ENCODE peak calls at places on chromosomes 2 and 18, in six cellular contexts. S, W, N, K, C and Z are unnamed samples.

GRCh38 chr2:145927398-145927951 is 1407.6 kb upstream of the ZEB2 start:
- DNase-seq in C (peak), N (no peak), S (no peak), W (peak), K (no peak), Z (no peak)

GRCh38 chr2:128512664-128513415 is 194.2 kb upstream of the HS6ST1 start:
- DNase-seq in N (no peak), C (peak), W (no peak), K (no peak), S (no peak), Z (no peak)

GRCh38 chr2:134138115-134138514 is 115.8 kb upstream of the MGAT5 start:
- DNase-seq in N (no peak), C (no peak), S (no peak), W (no peak), K (no peak), Z (no peak)

GRCh38 chr2:220143336-220143735 is 515.9 kb downstream of the SLC4A3 start:
- DNase-seq in W (peak), N (no peak), C (peak), K (no peak), S (peak), Z (peak)

GRCh38 chr18:70600225-70600925 is 311.5 kb downstream of the SOCS6 start:
- DNase-seq in C (no peak), S (no peak), W (no peak), N (no peak), K (no peak), Z (no peak)

GRCh38 chr2:24994325-24994724 is 22.6 kb upstream of the DNAJC27 start:
- DNase-seq in C (no peak), K (no peak), W (no peak), S (no peak), N (no peak), Z (no peak)

GRCh38 chr2:145228506-145228905 is 708.6 kb upstream of the ZEB2 start:
- DNase-seq in K (no peak), W (peak), S (no peak), N (no peak), C (no peak), Z (no peak)

GRCh38 chr2:165791811-165792454 is 2.1 kb downstream of the GALNT3 start:
- DNase-seq in W (peak), S (no peak), C (no peak), N (no peak), K (no peak), Z (no peak)

GRCh38 chr2:124961132-124961531 is 936.0 kb downstream of the CNTNAP5 start:
- DNase-seq in C (no peak), S (no peak), K (no peak), W (no peak), N (no peak), Z (no peak)

GRCh38 chr18:43574974-43575373 is 297.7 kb upstream of the SYT4 start:
- DNase-seq in N (no peak), C (no peak), S (no peak), K (no peak), W (no peak), Z (no peak)

GRCh38 chr18:43571078-43571689 is 293.9 kb upstream of the SYT4 start:
- DNase-seq in K (peak), S (peak), N (no peak), W (peak), C (peak), Z (peak)

GRCh38 chr18:43572165-43572564 is 294.9 kb upstream of the SYT4 start:
- DNase-seq in C (no peak), S (no peak), N (no peak), K (no peak), W (no peak), Z (no peak)

GRCh38 chr18:43570593-43570992 is 293.3 kb upstream of the SYT4 start:
- DNase-seq in C (no peak), K (no peak), N (no peak), S (no peak), W (no peak), Z (no peak)
- TF ChIP-seq CTCF in C (no peak), K (no peak), N (no peak), S (no peak), W (no peak), Z (no peak)

GRCh38 chr2:201234167-201235139 is 25.9 kb upstream of the CASP8 start:
- DNase-seq in N (no peak), W (peak), K (no peak), C (no peak), S (peak), Z (no peak)

GRCh38 chr2:201233192-201234166 is 26.9 kb upstream of the CASP8 start:
- DNase-seq in K (peak), W (peak), S (no peak), C (peak), N (peak), Z (no peak)

GRCh38 chr2:201242562-201243277 is 17.6 kb upstream of the CASP8 start:
- DNase-seq in N (no peak), K (no peak), W (no peak), S (no peak), C (no peak), Z (no peak)

GRCh38 chr2:201235865-201236811 is 24.2 kb upstream of the CASP8 start:
- DNase-seq in N (peak), C (peak), S (peak), W (peak), K (no peak), Z (peak)

DNA sequence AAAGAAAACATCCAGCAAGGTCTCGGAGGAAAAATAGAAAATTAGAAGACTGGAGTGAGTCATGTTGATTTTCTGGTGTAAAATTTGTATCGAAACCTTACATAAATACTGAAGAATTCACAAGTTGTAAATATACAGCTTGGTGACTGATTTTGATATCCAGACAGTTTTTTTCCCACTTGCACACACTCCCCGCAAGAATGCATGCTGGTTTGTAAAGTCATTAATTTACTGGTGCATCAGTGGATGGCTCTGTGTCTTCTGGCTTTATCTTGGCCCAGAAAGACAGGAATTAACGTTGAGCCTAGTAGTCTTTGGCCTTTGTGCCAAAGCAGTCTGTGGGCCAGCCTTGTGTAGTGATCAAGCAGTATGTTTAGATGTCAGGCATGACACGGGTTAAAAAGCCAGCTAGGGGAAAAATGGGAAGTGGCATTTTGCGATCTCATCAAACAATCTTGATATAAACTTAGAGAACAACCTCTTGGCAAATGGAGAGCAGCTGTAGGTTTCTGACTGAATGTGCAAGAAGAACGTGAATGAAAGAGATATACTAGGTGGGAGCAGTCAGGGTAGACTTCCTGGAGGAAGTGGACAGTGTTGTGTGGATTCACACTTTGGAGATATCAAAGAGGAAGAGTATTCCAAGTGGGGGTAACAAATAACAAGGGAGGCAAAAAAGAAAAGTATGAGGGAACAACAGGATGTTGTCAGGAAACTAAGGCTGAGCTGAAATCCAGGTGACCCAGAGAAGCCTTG is 22.7 kb upstream of the CASP8 start:
- DNase-seq in C (no peak), N (no peak), W (no peak), K (no peak), S (no peak), Z (no peak)
- H3K4me3 ChIP-seq in C (no peak), N (no peak), W (no peak), K (no peak), S (no peak), Z (no peak)

DNA sequence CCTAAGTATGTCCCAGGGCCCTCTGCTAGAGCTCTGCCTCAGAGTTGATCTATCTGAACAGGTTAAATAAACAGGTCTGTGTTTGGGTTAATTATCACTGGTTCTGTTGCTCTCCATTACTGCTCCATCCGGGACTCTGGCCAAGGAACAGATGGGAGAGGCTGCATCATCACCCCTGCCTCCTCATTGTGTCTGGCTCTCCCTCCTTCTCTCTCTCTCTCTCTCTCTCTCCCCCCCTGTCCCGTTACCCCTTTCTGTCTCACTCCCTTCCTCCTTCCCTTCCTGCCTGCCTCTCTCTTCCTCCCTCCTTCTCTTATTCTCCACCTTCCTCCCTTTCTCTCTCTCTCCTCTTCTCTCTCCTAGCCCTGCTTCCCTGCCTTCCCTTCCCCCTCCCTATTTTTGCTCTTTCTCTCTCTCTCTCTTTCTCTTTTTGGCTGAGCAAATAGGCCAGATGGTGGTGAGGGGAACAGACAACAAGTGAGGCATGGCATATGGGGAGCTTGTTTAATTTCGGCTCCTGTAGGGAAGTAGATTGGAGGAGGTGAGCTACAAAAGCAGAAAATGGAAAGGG is 62.1 kb downstream of the SETBP1 start:
- DNase-seq in C (peak), W (peak), S (peak), K (no peak), N (no peak), Z (peak)
- TF ChIP-seq CTCF in C (no peak), W (no peak), S (no peak), K (no peak), N (no peak), Z (no peak)

DNA sequence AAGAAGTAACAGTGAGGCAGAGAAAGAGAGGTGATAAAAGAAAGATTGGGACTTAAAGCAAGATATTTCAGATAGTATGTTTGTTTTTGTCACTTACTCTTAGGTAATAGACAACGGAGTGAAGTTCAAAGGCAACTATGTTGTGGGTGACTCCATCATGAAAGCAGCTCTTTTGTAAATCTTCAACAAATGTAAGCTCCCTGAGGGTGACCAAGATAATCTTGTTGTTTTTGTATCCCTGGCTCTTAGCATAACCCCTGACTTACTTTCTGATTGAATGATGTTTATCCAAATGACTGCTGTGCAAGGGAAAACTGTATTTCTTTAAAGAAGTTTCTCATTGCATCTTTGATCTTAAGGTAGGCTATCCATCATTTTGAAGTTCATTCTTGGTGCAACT is 2.6 kb downstream of the MTCL1 start:
- DNase-seq in K (no peak), W (no peak), N (no peak), C (no peak), S (no peak), Z (no peak)
- H3K4me3 ChIP-seq in K (no peak), W (peak), N (no peak), C (peak), S (peak), Z (peak)

GRCh38 chr2:143284087-143284675 is 155.0 kb downstream of the ARHGAP15 start:
- DNase-seq in S (no peak), K (no peak), N (no peak), C (peak), W (peak), Z (no peak)
- TF ChIP-seq CTCF in S (peak), K (no peak), N (peak), C (peak), W (peak), Z (peak)

GRCh38 chr18:33871363-33872025 is 293.5 kb downstream of the ASXL3 start:
- DNase-seq in W (no peak), C (no peak), K (no peak), S (no peak), N (no peak), Z (no peak)
- H3K4me3 ChIP-seq in W (no peak), C (no peak), K (no peak), S (no peak), N (no peak), Z (no peak)

DNA sequence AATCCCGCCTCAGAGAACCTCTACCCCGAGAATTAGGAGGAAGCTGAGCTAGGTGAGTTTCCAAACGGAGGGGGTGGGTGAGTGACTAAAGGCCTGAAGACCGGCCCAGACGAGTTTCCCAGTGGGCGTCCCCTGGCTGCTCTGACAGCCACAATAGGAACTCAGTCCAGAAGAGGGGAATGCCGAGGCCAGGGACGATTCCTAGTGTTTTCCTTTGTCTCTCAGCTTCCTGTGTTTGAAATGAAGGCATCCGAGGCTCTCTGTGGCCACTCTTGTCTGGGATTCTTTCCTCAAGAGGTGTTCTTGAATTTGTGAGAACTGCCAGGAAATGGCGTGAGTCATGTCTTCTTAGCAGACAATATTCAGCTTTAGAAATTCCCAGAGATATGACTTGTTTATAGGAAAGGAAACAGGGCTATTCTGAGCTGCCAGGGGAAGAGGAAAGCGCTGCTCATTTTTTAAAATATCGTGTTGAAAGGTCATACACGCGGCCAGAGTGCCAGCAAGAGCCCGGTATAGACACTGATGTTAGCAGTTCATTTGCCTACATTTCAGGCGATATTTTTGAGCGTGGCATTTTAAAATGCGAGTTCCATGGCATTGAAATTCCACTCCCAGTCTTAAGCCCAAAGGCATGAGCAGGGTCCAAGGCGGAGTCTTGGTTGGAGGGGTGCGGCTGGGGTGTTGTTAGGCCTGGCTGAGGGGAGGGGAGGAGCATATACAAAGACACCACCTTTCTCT is 169.1 kb upstream of the KLF7 start:
- DNase-seq in C (peak), W (peak), K (peak), N (peak), S (peak), Z (peak)
- TF ChIP-seq CTCF in C (no peak), W (no peak), K (no peak), N (no peak), S (no peak), Z (no peak)

GRCh38 chr2:227323818-227324217 is 1.2 kb upstream of the MFF start:
- DNase-seq in K (no peak), C (no peak), N (no peak), W (no peak), S (no peak), Z (no peak)

GRCh38 chr2:227324671-227325055 is 388 bp upstream of the MFF start:
- DNase-seq in W (peak), S (no peak), N (no peak), C (no peak), K (no peak), Z (no peak)

GRCh38 chr2:227325824-227326195 is 759 bp downstream of the MFF start:
- DNase-seq in C (peak), S (peak), W (peak), K (peak), N (no peak), Z (no peak)

GRCh38 chr2:227325056-227325823 is at the start of gene MFF:
- DNase-seq in K (peak), S (peak), W (peak), C (peak), N (peak), Z (peak)

DNA sequence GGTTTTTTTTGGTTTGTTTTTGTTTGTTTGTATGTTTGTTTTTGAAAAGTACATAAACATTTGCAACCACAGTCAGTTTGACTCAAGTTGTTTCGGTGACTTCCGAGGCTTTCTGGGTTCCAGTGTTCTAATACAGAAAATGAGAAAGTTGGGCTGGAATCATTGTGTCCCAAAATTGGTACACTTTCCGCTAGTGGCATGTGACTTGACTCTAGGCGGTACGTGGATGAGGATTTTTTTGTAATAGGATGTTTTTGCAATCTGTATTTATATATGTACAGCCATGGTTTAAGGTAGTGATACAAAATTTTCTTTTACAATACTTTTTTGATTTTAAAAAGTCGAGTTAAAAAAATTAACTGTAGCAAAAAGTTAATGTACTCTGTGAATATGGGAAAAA is 1.7 kb downstream of the MFF start:
- DNase-seq in K (no peak), W (no peak), N (no peak), S (no peak), C (no peak), Z (no peak)
- H3K4me3 ChIP-seq in K (peak), W (no peak), N (no peak), S (peak), C (no peak), Z (no peak)